ENCODE peak calls at places on chromosome 2, in six cellular contexts. Q is adrenal gland; E is mesendoderm; I is T-cell; O is naive thymus-derived CD4-positive, alpha-beta T cell; F is stimulated activated CD4-positive, alpha-beta T cell treated with anti-CD3 and anti-CD28 coated beads, Interleukin-4, amount 100 ng/mL, for 1 hour. N is an unnamed sample.

GRCh38 chr2:145563752-145564615 is 1044.1 kb upstream of the ZEB2 start:
- DNase-seq in I (no peak), E (no peak), Q (no peak), F (no peak), O (no peak), N (no peak)

GRCh38 chr2:57408587-57408986 is 638.0 kb upstream of the VRK2 start:
- DNase-seq in I (no peak), O (no peak), Q (no peak), E (no peak), F (no peak), N (no peak)

GRCh38 chr2:224894356-224894755 is 147.9 kb downstream of the DOCK10 start:
- DNase-seq in O (peak; percentile 10), Q (no peak), E (no peak), I (no peak), F (no peak), N (no peak)

GRCh38 chr2:85827879-85828569 is 60.8 kb downstream of the ST3GAL5 start:
- DNase-seq in I (no peak), E (no peak), F (no peak), Q (no peak), O (no peak), N (no peak)

GRCh38 chr2:164910091-164910899 is 45.0 kb downstream of the SLC38A11 start:
- DNase-seq in I (no peak), E (peak; percentile 63), Q (peak; percentile 71), F (no peak), O (no peak), N (no peak)

GRCh38 chr2:1731963-1732768 is 12.1 kb downstream of the PXDN start:
- DNase-seq in O (no peak), F (no peak), Q (no peak), I (no peak), E (no peak), N (no peak)

GRCh38 chr2:205834776-205835175 is 152.5 kb downstream of the NRP2 start:
- DNase-seq in Q (no peak), F (no peak), E (no peak), I (no peak), O (no peak), N (no peak)

GRCh38 chr2:121999273-121999672 is 243.8 kb downstream of the TSN start:
- DNase-seq in E (peak; percentile 67), Q (no peak), F (no peak), O (no peak), I (no peak), N (no peak)

GRCh38 chr2:238988752-238989151 is 140.9 kb downstream of the TWIST2 start:
- DNase-seq in I (peak; percentile 22), E (no peak), F (no peak), O (no peak), Q (no peak), N (no peak)

GRCh38 chr2:217370391-217370790 is 510.5 kb upstream of the TNP1 start:
- DNase-seq in F (no peak), I (no peak), Q (no peak), O (no peak), E (peak; percentile 57), N (no peak)

GRCh38 chr2:36780231-36780808 is 83.8 kb downstream of the VIT start:
- DNase-seq in E (peak; percentile 63), Q (no peak), O (peak; percentile 51), F (no peak), I (no peak), N (no peak)

GRCh38 chr2:177551989-177552413 is 159.4 kb downstream of the AGPS start:
- DNase-seq in F (no peak), Q (peak; percentile 30), I (no peak), O (no peak), E (peak; percentile 59), N (no peak)

GRCh38 chr2:62760555-62760954 is 55.0 kb downstream of the EHBP1 start:
- DNase-seq in I (no peak), O (no peak), Q (peak; percentile 20), E (no peak), F (no peak), N (no peak)

GRCh38 chr2:237156131-237156856 is 70.6 kb downstream of the COPS8 start:
- DNase-seq in I (no peak), Q (peak; percentile 58), O (no peak), E (no peak), F (peak; percentile 48), N (no peak)

GRCh38 chr2:144052103-144052502 is 467.8 kb downstream of the ZEB2 start:
- DNase-seq in Q (no peak), E (no peak), I (no peak), F (no peak), O (no peak), N (no peak)

GRCh38 chr2:218615868-218616315 is 8.2 kb downstream of the PLCD4 start:
- DNase-seq in I (no peak), Q (no peak), F (no peak), E (no peak), O (no peak), N (no peak)

GRCh38 chr2:6877402-6878305 is at the start of gene RSAD2:
- DNase-seq in E (no peak), F (no peak), Q (peak; percentile 45), O (peak; percentile 66), I (peak; percentile 36), N (no peak)

GRCh38 chr2:208129804-208130712 is at the start of gene CRYGC:
- DNase-seq in I (no peak), O (no peak), F (no peak), Q (no peak), E (no peak), N (no peak)

GRCh38 chr2:240197439-240198139 is 57.1 kb upstream of the OTOS start:
- DNase-seq in E (no peak), O (no peak), I (peak; percentile 17), F (no peak), Q (no peak), N (no peak)

GRCh38 chr2:148021059-148021985 is at the start of gene MBD5:
- DNase-seq in O (no peak), I (peak; percentile 80), F (peak; percentile 56), Q (peak; percentile 56), E (peak; percentile 84), N (peak; percentile 53)

GRCh38 chr2:237708491-237708890 is 81.1 kb downstream of the LRRFIP1 start:
- DNase-seq in Q (no peak), F (no peak), O (no peak), E (no peak), I (no peak), N (no peak)

GRCh38 chr2:28004086-28004485 is 113.6 kb downstream of the BABAM2 start:
- DNase-seq in F (no peak), O (no peak), Q (no peak), E (no peak), I (no peak), N (no peak)

GRCh38 chr2:41904459-41904858 is 143.4 kb upstream of the PKDCC start:
- DNase-seq in O (no peak), I (no peak), F (no peak), E (no peak), Q (no peak), N (no peak)

GRCh38 chr2:214549946-214550345 is 139.1 kb downstream of the VWC2L start:
- DNase-seq in O (no peak), I (no peak), E (no peak), Q (no peak), F (no peak), N (no peak)

GRCh38 chr2:23806665-23807064 is 120.3 kb downstream of the ATAD2B start:
- DNase-seq in I (no peak), F (no peak), O (no peak), Q (no peak), E (no peak), N (no peak)

GRCh38 chr2:197189770-197190434 is 120.7 kb downstream of the ANKRD44 start:
- DNase-seq in Q (no peak), I (no peak), E (peak; percentile 83), F (no peak), O (no peak), N (no peak)

GRCh38 chr2:39377226-39377939 is 59.7 kb downstream of the MAP4K3 start:
- DNase-seq in O (no peak), F (no peak), E (peak; percentile 27), Q (no peak), I (no peak), N (no peak)

GRCh38 chr2:200335657-200336056 is 29.2 kb downstream of the SPATS2L start:
- DNase-seq in E (peak; percentile 55), F (no peak), Q (no peak), I (no peak), O (no peak), N (no peak)

GRCh38 chr2:150526827-150527226 is 39.4 kb upstream of the RND3 start:
- DNase-seq in O (no peak), F (no peak), E (peak; percentile 82), I (no peak), Q (peak; percentile 65), N (no peak)

GRCh38 chr2:47056875-47057731 is 98.0 kb downstream of the STPG4 start:
- DNase-seq in I (no peak), O (no peak), E (no peak), Q (peak; percentile 68), F (no peak), N (no peak)

GRCh38 chr2:159290289-159290907 is 3.9 kb upstream of the WDSUB1 start:
- DNase-seq in I (no peak), F (no peak), O (peak; percentile 46), E (no peak), Q (peak; percentile 36), N (no peak)

GRCh38 chr2:176892818-176893217 is 319.8 kb upstream of the HNRNPA3 start:
- DNase-seq in O (no peak), E (no peak), Q (no peak), F (no peak), I (no peak), N (no peak)

GRCh38 chr2:130261970-130262760 is 63.9 kb upstream of the TUBA3E start:
- DNase-seq in I (no peak), F (no peak), Q (no peak), E (peak; percentile 6), O (no peak), N (no peak)

GRCh38 chr2:14632133-14632936 is at the start of gene LRATD1:
- DNase-seq in O (no peak), E (peak; percentile 91), F (no peak), Q (peak; percentile 84), I (no peak), N (no peak)

GRCh38 chr2:61792355-61792754 is 61.5 kb downstream of the FAM161A start:
- DNase-seq in E (no peak), I (no peak), F (no peak), O (no peak), Q (no peak), N (no peak)